ENCODE peak calls at places on chromosomes 13 and 19, in nine cellular contexts. R is iris pigment epithelial cell; H is NCI-H1105; W is astrocyte of the spinal cord; G is stimulated activated CD8-positive, alpha-beta memory T cell treated with anti-CD3 and anti-CD28 coated beads, Interleukin-7, amount 100 ng/mL, for 1 hour; J is activated CD4-positive, alpha-beta T cell treated with anti-CD3 and anti-CD28 coated beads for 4 hours; C is T-helper 2 cell; S is naive thymus-derived CD8-positive, alpha-beta T cell; Y is G401. K is an unnamed sample.

GRCh38 chr13:45417790-45418534 is at the start of gene SLC25A30:
- DNase-seq in R (peak; percentile 91), H (no peak), W (peak; percentile 93), G (peak; percentile 78), J (peak; percentile 91), C (peak; percentile 95), S (peak; percentile 91), Y (peak; percentile 93), K (peak; percentile 82)

GRCh38 chr19:17902701-17903100 is 30.1 kb upstream of the CCDC124 start:
- DNase-seq in R (peak; percentile 92), H (no peak), W (peak; percentile 39), G (no peak), J (no peak), C (no peak), S (no peak), Y (peak; percentile 11), K (no peak)

GRCh38 chr13:35309711-35310110 is 166.8 kb downstream of the MAB21L1 start:
- DNase-seq in R (no peak), H (no peak), W (no peak), G (no peak), J (no peak), C (no peak), S (no peak), Y (peak; percentile 98), K (no peak)

GRCh38 chr19:28426902-28427232 is 786.1 kb downstream of the UQCRFS1 start:
- DNase-seq in R (no peak), H (no peak), W (peak; percentile 29), G (no peak), J (no peak), C (no peak), S (no peak), Y (no peak), K (no peak)

GRCh38 chr13:27367570-27367969 is 56.8 kb upstream of the GTF3A start:
- DNase-seq in R (no peak), H (no peak), W (no peak), G (no peak), J (no peak), C (no peak), S (no peak), Y (no peak), K (no peak)

GRCh38 chr13:96632536-96633320 is 361.5 kb downstream of the OXGR1 start:
- DNase-seq in R (peak; percentile 12), H (no peak), W (peak; percentile 67), G (no peak), J (no peak), C (no peak), S (no peak), Y (no peak), K (no peak)

GRCh38 chr13:19089315-19089714 is 92.3 kb downstream of the TUBA3C start:
- DNase-seq in R (no peak), H (no peak), W (no peak), G (no peak), J (no peak), C (no peak), S (no peak), Y (no peak), K (no peak)

GRCh38 chr19:13917888-13918406 is 11.9 kb downstream of the CC2D1A start:
- DNase-seq in R (no peak), H (no peak), W (no peak), G (no peak), J (no peak), C (no peak), S (no peak), Y (peak; percentile 46), K (no peak)

GRCh38 chr13:110305544-110305943 is 1.4 kb downstream of the COL4A1 start:
- DNase-seq in R (no peak), H (no peak), W (no peak), G (no peak), J (no peak), C (no peak), S (no peak), Y (no peak), K (no peak)

GRCh38 chr13:23673354-23673753 is 103.1 kb downstream of the TNFRSF19 start:
- DNase-seq in R (peak; percentile 96), H (no peak), W (peak; percentile 97), G (no peak), J (no peak), C (no peak), S (no peak), Y (peak; percentile 11), K (no peak)

GRCh38 chr19:493391-494170 is 2.7 kb upstream of the MADCAM1 start:
- DNase-seq in R (no peak), H (no peak), W (no peak), G (no peak), J (no peak), C (no peak), S (no peak), Y (no peak), K (no peak)

GRCh38 chr19:52695996-52696395 is 38.8 kb downstream of the ZNF611 start:
- DNase-seq in R (no peak), H (no peak), W (no peak), G (no peak), J (no peak), C (no peak), S (no peak), Y (no peak), K (no peak)

GRCh38 chr19:41298327-41298964 is 11.5 kb upstream of the CCDC97 start:
- DNase-seq in R (peak; percentile 81), H (no peak), W (peak; percentile 92), G (peak; percentile 34), J (no peak), C (no peak), S (no peak), Y (no peak), K (peak; percentile 22)

GRCh38 chr13:101941095-101941777 is 460.6 kb downstream of the FGF14 start:
- DNase-seq in R (peak; percentile 38), H (peak; percentile 15), W (peak; percentile 27), G (no peak), J (no peak), C (no peak), S (no peak), Y (peak; percentile 50), K (no peak)

GRCh38 chr13:33676700-33677048 is 141.3 kb upstream of the RFC3 start:
- DNase-seq in R (peak; percentile 70), H (no peak), W (peak; percentile 29), G (no peak), J (peak; percentile 3), C (peak; percentile 65), S (no peak), Y (peak; percentile 59), K (peak; percentile 54)

GRCh38 chr13:53010374-53011105 is 18.1 kb upstream of the OLFM4 start:
- DNase-seq in R (peak; percentile 3), H (peak; percentile 77), W (no peak), G (no peak), J (no peak), C (no peak), S (no peak), Y (no peak), K (peak; percentile 31)

GRCh38 chr13:112443191-112444000 is 67.2 kb downstream of the SPACA7 start:
- DNase-seq in R (no peak), H (no peak), W (no peak), G (no peak), J (no peak), C (no peak), S (no peak), Y (no peak), K (no peak)

GRCh38 chr19:4831351-4832340 is at the start of gene TICAM1:
- DNase-seq in R (peak; percentile 76), H (no peak), W (peak; percentile 42), G (peak; percentile 51), J (peak; percentile 85), C (peak; percentile 80), S (peak; percentile 75), Y (no peak), K (no peak)

GRCh38 chr13:72788831-72789230 is 6.9 kb downstream of the PIBF1 start:
- DNase-seq in R (no peak), H (no peak), W (no peak), G (no peak), J (no peak), C (no peak), S (no peak), Y (no peak), K (no peak)

GRCh38 chr13:98216135-98216565 is 39.1 kb upstream of the RNF113B start:
- DNase-seq in R (peak; percentile 86), H (no peak), W (peak; percentile 94), G (no peak), J (no peak), C (no peak), S (no peak), Y (peak; percentile 6), K (no peak)

GRCh38 chr19:19956431-19957075 is 55.8 kb downstream of the ZNF93 start:
- DNase-seq in R (peak; percentile 18), H (no peak), W (no peak), G (no peak), J (no peak), C (no peak), S (no peak), Y (no peak), K (no peak)

GRCh38 chr13:33377825-33378224 is 92.3 kb upstream of the STARD13 start:
- DNase-seq in R (no peak), H (no peak), W (no peak), G (no peak), J (no peak), C (no peak), S (no peak), Y (no peak), K (no peak)

GRCh38 chr19:4266253-4267000 is 12.6 kb upstream of the SHD start:
- DNase-seq in R (no peak), H (no peak), W (no peak), G (no peak), J (no peak), C (no peak), S (no peak), Y (no peak), K (no peak)

GRCh38 chr19:49132974-49133609 is 13.7 kb downstream of the PPFIA3 start:
- DNase-seq in R (no peak), H (peak; percentile 69), W (no peak), G (no peak), J (peak; percentile 45), C (no peak), S (peak; percentile 46), Y (no peak), K (no peak)

GRCh38 chr19:51460164-51460992 is 2.1 kb upstream of the SIGLEC8 start:
- DNase-seq in R (peak; percentile 12), H (no peak), W (no peak), G (no peak), J (no peak), C (peak; percentile 30), S (no peak), Y (no peak), K (no peak)

GRCh38 chr19:41702208-41702651 is 6.2 kb upstream of the CEACAM5 start:
- DNase-seq in R (peak; percentile 25), H (no peak), W (peak; percentile 1), G (no peak), J (no peak), C (no peak), S (no peak), Y (no peak), K (no peak)

GRCh38 chr19:15038304-15038703 is 11.0 kb upstream of the CASP14 start:
- DNase-seq in R (no peak), H (no peak), W (peak; percentile 78), G (no peak), J (no peak), C (no peak), S (no peak), Y (no peak), K (no peak)

GRCh38 chr19:5048727-5049553 is 80.0 kb downstream of the KDM4B start:
- DNase-seq in R (peak; percentile 62), H (no peak), W (peak; percentile 73), G (no peak), J (no peak), C (no peak), S (no peak), Y (no peak), K (no peak)

GRCh38 chr19:6227941-6228325 is 51.8 kb downstream of the MLLT1 start:
- DNase-seq in R (no peak), H (no peak), W (no peak), G (no peak), J (no peak), C (no peak), S (no peak), Y (peak; percentile 54), K (no peak)

GRCh38 chr13:46526763-46527162 is 26.2 kb upstream of the LRCH1 start:
- DNase-seq in R (no peak), H (no peak), W (no peak), G (no peak), J (no peak), C (peak; percentile 14), S (no peak), Y (no peak), K (no peak)

GRCh38 chr19:29497686-29498436 is 27.9 kb upstream of the VSTM2B start:
- DNase-seq in R (no peak), H (no peak), W (no peak), G (no peak), J (no peak), C (no peak), S (no peak), Y (no peak), K (no peak)

K was measured in NCI-H2107.